ENCODE peak calls at places on chromosomes 2 and 18, in seven cellular contexts. R is AG10803, P is lower lobe of right lung, H is body of pancreas, Y is left ventricle myocardium inferior, V is A549, A is GM12878. T is an unnamed sample.

GRCh38 chr2:150911766-150912280 is 349.8 kb downstream of the RBM43 start:
- DNase-seq in R (peak), P (peak), H (peak), Y (peak), V (peak), A (no peak), T (peak)

GRCh38 chr2:242020196-242021004 is 150.9 kb downstream of the RTP5 start:
- DNase-seq in R (peak), P (peak), H (peak), Y (peak), V (peak), A (no peak), T (no peak)

GRCh38 chr18:33802955-33803354 is 224.9 kb downstream of the ASXL3 start:
- DNase-seq in R (no peak), P (no peak), H (peak), Y (no peak), V (no peak), A (no peak), T (no peak)

GRCh38 chr2:117058366-117058765 is 756.1 kb upstream of the DDX18 start:
- DNase-seq in R (no peak), P (no peak), H (no peak), Y (no peak), V (no peak), A (peak), T (no peak)

GRCh38 chr2:203341741-203342310 is 13.6 kb downstream of the ABI2 start:
- DNase-seq in R (peak), P (no peak), H (no peak), Y (no peak), V (no peak), A (no peak), T (no peak)

GRCh38 chr2:51813245-51813644 is 781.3 kb upstream of the NRXN1 start:
- DNase-seq in R (peak), P (no peak), H (no peak), Y (no peak), V (peak), A (no peak), T (no peak)

GRCh38 chr18:6414723-6415362 is at the start of gene L3MBTL4:
- DNase-seq in R (no peak), P (peak), H (peak), Y (peak), V (no peak), A (no peak), T (no peak)

GRCh38 chr2:218400167-218400929 is 680 bp downstream of the CTDSP1 start:
- DNase-seq in R (no peak), P (peak), H (peak), Y (peak), V (no peak), A (no peak), T (no peak)

GRCh38 chr2:177633111-177633510 is 240.5 kb downstream of the AGPS start:
- DNase-seq in R (no peak), P (no peak), H (no peak), Y (no peak), V (no peak), A (no peak), T (no peak)

GRCh38 chr2:195710407-195710806 is 53.4 kb downstream of the SLC39A10 start:
- DNase-seq in R (peak), P (no peak), H (no peak), Y (no peak), V (no peak), A (no peak), T (peak)

GRCh38 chr2:223681125-223681524 is 79.0 kb upstream of the SCG2 start:
- DNase-seq in R (peak), P (no peak), H (no peak), Y (no peak), V (no peak), A (no peak), T (no peak)

GRCh38 chr2:236637691-236638569 is 68.3 kb downstream of the ACKR3 start:
- DNase-seq in R (peak), P (no peak), H (no peak), Y (no peak), V (no peak), A (no peak), T (no peak)

GRCh38 chr2:218357194-218358177 is 829 bp downstream of the CATIP start:
- DNase-seq in R (no peak), P (no peak), H (peak), Y (no peak), V (peak), A (no peak), T (no peak)

GRCh38 chr2:212078103-212078502 is 460.5 kb downstream of the ERBB4 start:
- DNase-seq in R (no peak), P (no peak), H (no peak), Y (no peak), V (no peak), A (no peak), T (no peak)

GRCh38 chr2:39225564-39225963 is 18.2 kb downstream of the CDKL4 start:
- DNase-seq in R (no peak), P (no peak), H (no peak), Y (no peak), V (no peak), A (peak), T (no peak)

GRCh38 chr2:237574467-237574866 is 8.1 kb downstream of the PRLH start:
- DNase-seq in R (no peak), P (no peak), H (no peak), Y (no peak), V (no peak), A (no peak), T (no peak)

GRCh38 chr2:49186050-49186648 is 31.8 kb upstream of the FSHR start:
- DNase-seq in R (no peak), P (no peak), H (no peak), Y (no peak), V (no peak), A (no peak), T (no peak)

GRCh38 chr18:76416935-76417334 is 78.1 kb downstream of the ZNF516 start:
- DNase-seq in R (peak), P (no peak), H (no peak), Y (no peak), V (no peak), A (no peak), T (peak)

GRCh38 chr2:120385355-120386127 is 39.6 kb downstream of the INHBB start:
- DNase-seq in R (no peak), P (no peak), H (no peak), Y (no peak), V (no peak), A (no peak), T (no peak)

GRCh38 chr2:142094233-142094632 is 36.6 kb downstream of the LRP1B start:
- DNase-seq in R (no peak), P (no peak), H (no peak), Y (no peak), V (no peak), A (no peak), T (no peak)

GRCh38 chr18:29653816-29654215 is 1388.7 kb downstream of the DSC3 start:
- DNase-seq in R (no peak), P (no peak), H (no peak), Y (no peak), V (no peak), A (no peak), T (no peak)

GRCh38 chr18:75727479-75727878 is 300.0 kb upstream of the SMIM21 start:
- DNase-seq in R (peak), P (no peak), H (peak), Y (peak), V (peak), A (no peak), T (peak)

GRCh38 chr2:109545828-109546713 is 67.7 kb downstream of the SEPTIN10 start:
- DNase-seq in R (peak), P (peak), H (peak), Y (peak), V (peak), A (peak), T (no peak)

GRCh38 chr2:218263817-218264611 is 3.2 kb downstream of the GPBAR1 start:
- DNase-seq in R (no peak), P (no peak), H (no peak), Y (no peak), V (no peak), A (no peak), T (no peak)

GRCh38 chr2:69545477-69545932 is 98.0 kb downstream of the AAK1 start:
- DNase-seq in R (peak), P (no peak), H (no peak), Y (no peak), V (no peak), A (peak), T (no peak)

GRCh38 chr2:138493334-138493733 is 8.2 kb upstream of the SPOPL start:
- DNase-seq in R (no peak), P (no peak), H (peak), Y (no peak), V (no peak), A (no peak), T (no peak)

GRCh38 chr2:1052671-1053270 is 102.1 kb downstream of the SNTG2 start:
- DNase-seq in R (peak), P (no peak), H (no peak), Y (no peak), V (no peak), A (no peak), T (peak)

GRCh38 chr2:228533156-228533555 is 351.7 kb upstream of the SPHKAP start:
- DNase-seq in R (no peak), P (no peak), H (no peak), Y (no peak), V (no peak), A (no peak), T (no peak)

GRCh38 chr18:74534981-74535649 is 815 bp downstream of the CNDP1 start:
- DNase-seq in R (no peak), P (no peak), H (no peak), Y (no peak), V (no peak), A (peak), T (no peak)

GRCh38 chr2:3041841-3042600 is 335.6 kb downstream of the EIPR1 start:
- DNase-seq in R (no peak), P (no peak), H (peak), Y (peak), V (no peak), A (no peak), T (no peak)

GRCh38 chr2:10101491-10101890 is 21.0 kb upstream of the RRM2 start:
- DNase-seq in R (no peak), P (no peak), H (no peak), Y (no peak), V (no peak), A (no peak), T (no peak)

GRCh38 chr2:3754795-3755194 is 51.4 kb downstream of the DCDC2C start:
- DNase-seq in R (no peak), P (no peak), H (no peak), Y (no peak), V (no peak), A (no peak), T (no peak)

GRCh38 chr18:48295586-48296311 is 113.4 kb downstream of the ZBTB7C start:
- DNase-seq in R (no peak), P (no peak), H (no peak), Y (no peak), V (no peak), A (no peak), T (no peak)

GRCh38 chr2:64283641-64284371 is 139.6 kb upstream of the PELI1 start:
- DNase-seq in R (peak), P (no peak), H (no peak), Y (no peak), V (no peak), A (peak), T (no peak)

GRCh38 chr2:45973426-45973825 is 322.0 kb downstream of the PRKCE start:
- DNase-seq in R (no peak), P (no peak), H (no peak), Y (no peak), V (no peak), A (no peak), T (no peak)

GRCh38 chr2:119465687-119466086 is 34.0 kb downstream of the TMEM37 start:
- DNase-seq in R (no peak), P (no peak), H (no peak), Y (no peak), V (no peak), A (no peak), T (no peak)

GRCh38 chr18:55351220-55351619 is 236.8 kb downstream of the TCF4 start:
- DNase-seq in R (peak), P (no peak), H (no peak), Y (no peak), V (no peak), A (no peak), T (peak)

GRCh38 chr18:10123006-10123950 is 209.5 kb downstream of the VAPA start:
- DNase-seq in R (no peak), P (no peak), H (no peak), Y (no peak), V (no peak), A (no peak), T (no peak)

DNA sequence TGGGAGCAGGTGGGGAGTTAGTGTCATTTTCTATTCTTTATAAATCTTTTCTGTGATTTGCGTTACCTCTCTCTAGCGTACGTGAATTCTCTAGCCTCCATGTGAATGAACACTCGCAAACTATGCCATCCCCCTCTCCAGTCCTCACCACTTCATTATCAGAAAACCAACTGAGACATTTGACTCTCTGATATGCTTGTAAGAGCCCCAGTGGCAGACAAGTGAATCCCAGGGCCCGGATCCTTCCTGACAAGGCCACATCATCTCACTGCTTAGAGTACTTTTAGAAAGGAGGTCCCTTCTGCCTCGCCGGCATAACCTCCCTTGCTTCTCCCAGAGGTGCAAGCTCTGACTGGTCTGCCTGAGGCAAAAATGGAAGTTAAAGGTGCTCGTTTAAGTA is 114.7 kb upstream of the MSTN start:
- DNase-seq in R (no peak), P (no peak), H (no peak), Y (no peak), V (no peak), A (no peak), T (no peak)
- H3K4me3 ChIP-seq in R (no peak), P (no peak), H (no peak), Y (no peak), V (no peak), A (no peak), T (no peak)

GRCh38 chr18:70450658-70451253 is 161.9 kb downstream of the SOCS6 start:
- DNase-seq in R (peak), P (no peak), H (no peak), Y (no peak), V (peak), A (no peak), T (no peak)
- TF ChIP-seq CTCF in R (peak), P (peak), H (peak), Y (peak), V (peak), A (peak), T (peak)

GRCh38 chr18:32122039-32122438 is 30.4 kb downstream of the RNF138 start:
- DNase-seq in R (no peak), P (no peak), H (peak), Y (no peak), V (no peak), A (no peak), T (no peak)
- H3K4me3 ChIP-seq in R (no peak), P (no peak), H (no peak), Y (no peak), V (no peak), A (no peak), T (no peak)

GRCh38 chr2:185219981-185220380 is 518.6 kb upstream of the FSIP2 start:
- DNase-seq in R (no peak), P (no peak), H (no peak), Y (no peak), V (no peak), A (no peak), T (no peak)

GRCh38 chr2:185215497-185215896 is 523.1 kb upstream of the FSIP2 start:
- DNase-seq in R (no peak), P (no peak), H (no peak), Y (no peak), V (no peak), A (no peak), T (no peak)
- TF ChIP-seq CTCF in R (no peak), P (no peak), H (no peak), Y (no peak), V (no peak), A (no peak), T (no peak)